ENCODE peak calls at places on chromosomes 2 and 18, in nine cellular contexts. One of them, this sample, is unnamed.

GRCh38 chr2:219182331-219183150 is 4.5 kb downstream of the RETREG2 start:
- DNase-seq in stimulated activated naive CD8-positive, alpha-beta T cell treated with anti-CD3 and anti-CD28 coated beads, Interleukin-15, amount 100 ng/mL, for 72 hours: peak
- DNase-seq in nephron progenitor cell: no peak
- DNase-seq in A549: no peak
- DNase-seq in germinal center: no peak
- DNase-seq in islet precursor cell: no peak
- DNase-seq in NCI-H774: no peak
- DNase-seq in effector memory CD4-positive, alpha-beta T cell: no peak
- DNase-seq in naive thymus-derived CD4-positive, alpha-beta T cell: no peak
- DNase-seq in this sample: no peak

GRCh38 chr18:9103488-9103887 is 989 bp downstream of the NDUFV2 start:
- DNase-seq in stimulated activated naive CD8-positive, alpha-beta T cell treated with anti-CD3 and anti-CD28 coated beads, Interleukin-15, amount 100 ng/mL, for 72 hours: no peak
- DNase-seq in nephron progenitor cell: no peak
- DNase-seq in A549: no peak
- DNase-seq in germinal center: no peak
- DNase-seq in islet precursor cell: no peak
- DNase-seq in NCI-H774: no peak
- DNase-seq in effector memory CD4-positive, alpha-beta T cell: no peak
- DNase-seq in naive thymus-derived CD4-positive, alpha-beta T cell: peak
- DNase-seq in this sample: no peak

GRCh38 chr2:74597456-74597855 is 42.9 kb downstream of the DOK1 start:
- DNase-seq in stimulated activated naive CD8-positive, alpha-beta T cell treated with anti-CD3 and anti-CD28 coated beads, Interleukin-15, amount 100 ng/mL, for 72 hours: no peak
- DNase-seq in nephron progenitor cell: no peak
- DNase-seq in A549: no peak
- DNase-seq in germinal center: no peak
- DNase-seq in islet precursor cell: no peak
- DNase-seq in NCI-H774: no peak
- DNase-seq in effector memory CD4-positive, alpha-beta T cell: no peak
- DNase-seq in naive thymus-derived CD4-positive, alpha-beta T cell: no peak
- DNase-seq in this sample: no peak

GRCh38 chr2:30664761-30665358 is 142.4 kb downstream of the CAPN13 start:
- DNase-seq in stimulated activated naive CD8-positive, alpha-beta T cell treated with anti-CD3 and anti-CD28 coated beads, Interleukin-15, amount 100 ng/mL, for 72 hours: no peak
- DNase-seq in nephron progenitor cell: no peak
- DNase-seq in A549: peak
- DNase-seq in germinal center: no peak
- DNase-seq in islet precursor cell: peak
- DNase-seq in NCI-H774: no peak
- DNase-seq in effector memory CD4-positive, alpha-beta T cell: no peak
- DNase-seq in naive thymus-derived CD4-positive, alpha-beta T cell: no peak
- DNase-seq in this sample: no peak

GRCh38 chr18:37249895-37250618 is 315.5 kb downstream of the CELF4 start:
- DNase-seq in stimulated activated naive CD8-positive, alpha-beta T cell treated with anti-CD3 and anti-CD28 coated beads, Interleukin-15, amount 100 ng/mL, for 72 hours: no peak
- DNase-seq in nephron progenitor cell: no peak
- DNase-seq in A549: no peak
- DNase-seq in germinal center: no peak
- DNase-seq in islet precursor cell: no peak
- DNase-seq in NCI-H774: no peak
- DNase-seq in effector memory CD4-positive, alpha-beta T cell: no peak
- DNase-seq in naive thymus-derived CD4-positive, alpha-beta T cell: no peak
- DNase-seq in this sample: no peak

GRCh38 chr2:10518470-10519060 is 70.4 kb upstream of the ODC1 start:
- DNase-seq in stimulated activated naive CD8-positive, alpha-beta T cell treated with anti-CD3 and anti-CD28 coated beads, Interleukin-15, amount 100 ng/mL, for 72 hours: no peak
- DNase-seq in nephron progenitor cell: no peak
- DNase-seq in A549: no peak
- DNase-seq in germinal center: no peak
- DNase-seq in islet precursor cell: no peak
- DNase-seq in NCI-H774: no peak
- DNase-seq in effector memory CD4-positive, alpha-beta T cell: no peak
- DNase-seq in naive thymus-derived CD4-positive, alpha-beta T cell: no peak
- DNase-seq in this sample: no peak

GRCh38 chr2:68357608-68358337 is 7.3 kb upstream of the PLEK start:
- DNase-seq in stimulated activated naive CD8-positive, alpha-beta T cell treated with anti-CD3 and anti-CD28 coated beads, Interleukin-15, amount 100 ng/mL, for 72 hours: no peak
- DNase-seq in nephron progenitor cell: no peak
- DNase-seq in A549: peak
- DNase-seq in germinal center: peak
- DNase-seq in islet precursor cell: peak
- DNase-seq in NCI-H774: peak
- DNase-seq in effector memory CD4-positive, alpha-beta T cell: no peak
- DNase-seq in naive thymus-derived CD4-positive, alpha-beta T cell: no peak
- DNase-seq in this sample: no peak

GRCh38 chr2:241223211-241224067 is 35.0 kb downstream of the ANO7 start:
- DNase-seq in stimulated activated naive CD8-positive, alpha-beta T cell treated with anti-CD3 and anti-CD28 coated beads, Interleukin-15, amount 100 ng/mL, for 72 hours: no peak
- DNase-seq in nephron progenitor cell: no peak
- DNase-seq in A549: no peak
- DNase-seq in germinal center: no peak
- DNase-seq in islet precursor cell: no peak
- DNase-seq in NCI-H774: no peak
- DNase-seq in effector memory CD4-positive, alpha-beta T cell: no peak
- DNase-seq in naive thymus-derived CD4-positive, alpha-beta T cell: no peak
- DNase-seq in this sample: no peak

GRCh38 chr2:150060341-150060740 is 427.1 kb downstream of the RND3 start:
- DNase-seq in stimulated activated naive CD8-positive, alpha-beta T cell treated with anti-CD3 and anti-CD28 coated beads, Interleukin-15, amount 100 ng/mL, for 72 hours: no peak
- DNase-seq in nephron progenitor cell: no peak
- DNase-seq in A549: no peak
- DNase-seq in germinal center: no peak
- DNase-seq in islet precursor cell: no peak
- DNase-seq in NCI-H774: no peak
- DNase-seq in effector memory CD4-positive, alpha-beta T cell: no peak
- DNase-seq in naive thymus-derived CD4-positive, alpha-beta T cell: no peak
- DNase-seq in this sample: no peak

GRCh38 chr2:9141379-9141667 is 65.3 kb upstream of the ASAP2 start:
- DNase-seq in stimulated activated naive CD8-positive, alpha-beta T cell treated with anti-CD3 and anti-CD28 coated beads, Interleukin-15, amount 100 ng/mL, for 72 hours: no peak
- DNase-seq in nephron progenitor cell: no peak
- DNase-seq in A549: no peak
- DNase-seq in germinal center: no peak
- DNase-seq in islet precursor cell: no peak
- DNase-seq in NCI-H774: no peak
- DNase-seq in effector memory CD4-positive, alpha-beta T cell: no peak
- DNase-seq in naive thymus-derived CD4-positive, alpha-beta T cell: no peak
- DNase-seq in this sample: no peak

GRCh38 chr2:66849128-66849527 is 414.2 kb downstream of the MEIS1 start:
- DNase-seq in stimulated activated naive CD8-positive, alpha-beta T cell treated with anti-CD3 and anti-CD28 coated beads, Interleukin-15, amount 100 ng/mL, for 72 hours: no peak
- DNase-seq in nephron progenitor cell: no peak
- DNase-seq in A549: no peak
- DNase-seq in germinal center: no peak
- DNase-seq in islet precursor cell: no peak
- DNase-seq in NCI-H774: no peak
- DNase-seq in effector memory CD4-positive, alpha-beta T cell: no peak
- DNase-seq in naive thymus-derived CD4-positive, alpha-beta T cell: no peak
- DNase-seq in this sample: no peak

GRCh38 chr2:36489296-36489695 is 108.7 kb downstream of the FEZ2 start:
- DNase-seq in stimulated activated naive CD8-positive, alpha-beta T cell treated with anti-CD3 and anti-CD28 coated beads, Interleukin-15, amount 100 ng/mL, for 72 hours: no peak
- DNase-seq in nephron progenitor cell: no peak
- DNase-seq in A549: peak
- DNase-seq in germinal center: no peak
- DNase-seq in islet precursor cell: no peak
- DNase-seq in NCI-H774: no peak
- DNase-seq in effector memory CD4-positive, alpha-beta T cell: no peak
- DNase-seq in naive thymus-derived CD4-positive, alpha-beta T cell: no peak
- DNase-seq in this sample: no peak

GRCh38 chr2:10057231-10058107 is 14.1 kb downstream of the KLF11 start:
- DNase-seq in stimulated activated naive CD8-positive, alpha-beta T cell treated with anti-CD3 and anti-CD28 coated beads, Interleukin-15, amount 100 ng/mL, for 72 hours: peak
- DNase-seq in nephron progenitor cell: peak
- DNase-seq in A549: no peak
- DNase-seq in germinal center: no peak
- DNase-seq in islet precursor cell: peak
- DNase-seq in NCI-H774: no peak
- DNase-seq in effector memory CD4-positive, alpha-beta T cell: no peak
- DNase-seq in naive thymus-derived CD4-positive, alpha-beta T cell: no peak
- DNase-seq in this sample: no peak

GRCh38 chr2:46806526-46806925 is 109.1 kb downstream of the MCFD2 start:
- DNase-seq in stimulated activated naive CD8-positive, alpha-beta T cell treated with anti-CD3 and anti-CD28 coated beads, Interleukin-15, amount 100 ng/mL, for 72 hours: no peak
- DNase-seq in nephron progenitor cell: no peak
- DNase-seq in A549: no peak
- DNase-seq in germinal center: no peak
- DNase-seq in islet precursor cell: no peak
- DNase-seq in NCI-H774: no peak
- DNase-seq in effector memory CD4-positive, alpha-beta T cell: no peak
- DNase-seq in naive thymus-derived CD4-positive, alpha-beta T cell: no peak
- DNase-seq in this sample: no peak

GRCh38 chr2:11187083-11187619 is 31.9 kb downstream of the SLC66A3 start:
- DNase-seq in stimulated activated naive CD8-positive, alpha-beta T cell treated with anti-CD3 and anti-CD28 coated beads, Interleukin-15, amount 100 ng/mL, for 72 hours: no peak
- DNase-seq in nephron progenitor cell: no peak
- DNase-seq in A549: peak
- DNase-seq in germinal center: no peak
- DNase-seq in islet precursor cell: peak
- DNase-seq in NCI-H774: no peak
- DNase-seq in effector memory CD4-positive, alpha-beta T cell: no peak
- DNase-seq in naive thymus-derived CD4-positive, alpha-beta T cell: no peak
- DNase-seq in this sample: no peak

GRCh38 chr18:71324356-71324755 is 1035.5 kb downstream of the SOCS6 start:
- DNase-seq in stimulated activated naive CD8-positive, alpha-beta T cell treated with anti-CD3 and anti-CD28 coated beads, Interleukin-15, amount 100 ng/mL, for 72 hours: no peak
- DNase-seq in nephron progenitor cell: no peak
- DNase-seq in A549: no peak
- DNase-seq in germinal center: no peak
- DNase-seq in islet precursor cell: no peak
- DNase-seq in NCI-H774: no peak
- DNase-seq in effector memory CD4-positive, alpha-beta T cell: no peak
- DNase-seq in naive thymus-derived CD4-positive, alpha-beta T cell: no peak
- DNase-seq in this sample: no peak

This sample was measured in D721Med.